ENCODE peak calls at places on chromosomes 11 and 22, in seven cellular contexts. L is kidney epithelial cell; D is A172; C is stimulated activated CD8-positive, alpha-beta memory T cell treated with anti-CD3 and anti-CD28 coated beads, Interleukin-15, amount 100 ng/mL, for 1 hour; I is NCI-H2029 treated with DMSO at 0.1 percent for 48 hours; E is activated naive CD4-positive, alpha-beta T cell treated with Interleukin-2 at 50 U/mL for 16 hours; A is activated CD8-positive, alpha-beta memory T cell treated with anti-CD3 and anti-CD28 coated beads for 1 hour. W is an unnamed sample.

GRCh38 chr11:118910309-118911112 is 15.2 kb downstream of the BCL9L start:
- DNase-seq in E (peak; percentile 58), D (peak; percentile 64), I (no peak), C (no peak), A (no peak), L (no peak), W (no peak)

GRCh38 chr11:69647761-69648497 is 7.0 kb downstream of the CCND1 start:
- DNase-seq in C (no peak), A (no peak), D (no peak), E (no peak), I (no peak), L (no peak), W (no peak)

GRCh38 chr11:77106321-77106720 is 3.7 kb downstream of the OMP start:
- DNase-seq in A (no peak), C (no peak), L (no peak), I (no peak), E (no peak), D (peak; percentile 68), W (no peak)

GRCh38 chr11:20093775-20094174 is 66.5 kb downstream of the DBX1 start:
- DNase-seq in A (no peak), I (no peak), D (peak; percentile 46), L (no peak), C (no peak), E (no peak), W (no peak)

GRCh38 chr22:26466196-26466595 is 17.4 kb downstream of the HPS4 start:
- DNase-seq in I (no peak), C (no peak), A (no peak), D (no peak), E (no peak), L (no peak), W (no peak)

GRCh38 chr11:70405679-70406395 is 7.5 kb downstream of the CTTN start:
- DNase-seq in I (no peak), D (no peak), C (no peak), A (no peak), L (no peak), E (no peak), W (no peak)

GRCh38 chr22:46569848-46570695 is 32.7 kb upstream of the CELSR1 start:
- DNase-seq in D (no peak), I (no peak), A (no peak), L (no peak), C (no peak), E (no peak), W (no peak)

GRCh38 chr22:17536269-17536668 is 27.0 kb upstream of the SLC25A18 start:
- DNase-seq in L (no peak), D (peak; percentile 33), A (no peak), C (no peak), E (no peak), I (no peak), W (no peak)

GRCh38 chr11:128582496-128583366 is 4.6 kb downstream of the ETS1 start:
- DNase-seq in L (peak; percentile 97), D (peak; percentile 70), I (no peak), C (no peak), E (no peak), A (no peak), W (no peak)

GRCh38 chr22:30079952-30080533 is at the start of gene HORMAD2:
- DNase-seq in E (no peak), A (no peak), L (peak; percentile 7), I (no peak), D (no peak), C (no peak), W (no peak)

GRCh38 chr11:10770626-10771254 is 19.7 kb downstream of the CTR9 start:
- DNase-seq in D (peak; percentile 59), I (peak; percentile 21), C (no peak), A (no peak), E (peak; percentile 21), L (peak; percentile 16), W (peak; percentile 41)

GRCh38 chr11:132704796-132705375 is 827.4 kb downstream of the OPCML start:
- DNase-seq in C (no peak), A (no peak), D (no peak), E (no peak), I (no peak), L (no peak), W (no peak)

GRCh38 chr22:27270818-27271510 is 530.6 kb downstream of the MN1 start:
- DNase-seq in I (no peak), C (no peak), A (no peak), D (no peak), E (no peak), L (no peak), W (no peak)

GRCh38 chr11:129458756-129459535 is 83.3 kb downstream of the BARX2 start:
- DNase-seq in C (no peak), I (peak; percentile 89), E (no peak), L (no peak), A (no peak), D (peak; percentile 2), W (no peak)

GRCh38 chr11:28542556-28542955 is 434.4 kb downstream of the METTL15 start:
- DNase-seq in E (no peak), D (no peak), L (no peak), I (no peak), C (no peak), A (no peak), W (no peak)

W was measured in activated CD4-positive, alpha-beta memory T cell treated with anti-CD3 and anti-CD28 coated beads for 36 hours.